ENCODE peak calls at places on chromosomes 12 and 14, in eight cellular contexts. M is esophagus squamous epithelium; S is Peyer's patch; G is spleen; Q is gastrocnemius medialis; H is AG04450; T is heart left ventricle; E is CD8-positive, alpha-beta memory T cell. I is an unnamed sample.
A peak's percentile ranks its signal among the peaks of the same experiment; 100 is the strongest.

GRCh38 chr14:57389646-57390036 is 745 bp upstream of the NAA30 start:
- DNase-seq in M (no peak), S (no peak), G (no peak), Q (peak; percentile 17), H (no peak), T (no peak), E (no peak), I (no peak)

GRCh38 chr12:54383041-54383609 is 1.4 kb downstream of the ZNF385A start:
- DNase-seq in M (no peak), S (no peak), G (peak; percentile 44), Q (no peak), H (peak; percentile 70), T (no peak), E (no peak), I (no peak)

GRCh38 chr12:2640281-2640680 is 154.5 kb upstream of the FKBP4 start:
- DNase-seq in M (no peak), S (no peak), G (peak; percentile 67), Q (no peak), H (no peak), T (no peak), E (no peak), I (no peak)

GRCh38 chr12:1630827-1631591 is 2.0 kb downstream of the WNT5B start:
- DNase-seq in M (no peak), S (no peak), G (no peak), Q (no peak), H (no peak), T (peak; percentile 48), E (no peak), I (no peak)

GRCh38 chr12:67669217-67669924 is 20.8 kb downstream of the DYRK2 start:
- DNase-seq in M (no peak), S (no peak), G (no peak), Q (no peak), H (no peak), T (no peak), E (no peak), I (no peak)

GRCh38 chr14:88941414-88941813 is 117.0 kb downstream of the TTC8 start:
- DNase-seq in M (no peak), S (no peak), G (no peak), Q (no peak), H (no peak), T (no peak), E (no peak), I (no peak)

GRCh38 chr12:1534708-1535107 is 59.7 kb downstream of the FBXL14 start:
- DNase-seq in M (no peak), S (no peak), G (no peak), Q (no peak), H (no peak), T (no peak), E (no peak), I (no peak)

GRCh38 chr12:96985515-96986362 is 78.7 kb downstream of the NEDD1 start:
- DNase-seq in M (no peak), S (no peak), G (peak; percentile 83), Q (no peak), H (no peak), T (no peak), E (peak; percentile 20), I (no peak)

GRCh38 chr12:26680724-26681455 is 152.1 kb downstream of the ITPR2 start:
- DNase-seq in M (no peak), S (no peak), G (no peak), Q (no peak), H (peak; percentile 52), T (no peak), E (no peak), I (no peak)

DNA sequence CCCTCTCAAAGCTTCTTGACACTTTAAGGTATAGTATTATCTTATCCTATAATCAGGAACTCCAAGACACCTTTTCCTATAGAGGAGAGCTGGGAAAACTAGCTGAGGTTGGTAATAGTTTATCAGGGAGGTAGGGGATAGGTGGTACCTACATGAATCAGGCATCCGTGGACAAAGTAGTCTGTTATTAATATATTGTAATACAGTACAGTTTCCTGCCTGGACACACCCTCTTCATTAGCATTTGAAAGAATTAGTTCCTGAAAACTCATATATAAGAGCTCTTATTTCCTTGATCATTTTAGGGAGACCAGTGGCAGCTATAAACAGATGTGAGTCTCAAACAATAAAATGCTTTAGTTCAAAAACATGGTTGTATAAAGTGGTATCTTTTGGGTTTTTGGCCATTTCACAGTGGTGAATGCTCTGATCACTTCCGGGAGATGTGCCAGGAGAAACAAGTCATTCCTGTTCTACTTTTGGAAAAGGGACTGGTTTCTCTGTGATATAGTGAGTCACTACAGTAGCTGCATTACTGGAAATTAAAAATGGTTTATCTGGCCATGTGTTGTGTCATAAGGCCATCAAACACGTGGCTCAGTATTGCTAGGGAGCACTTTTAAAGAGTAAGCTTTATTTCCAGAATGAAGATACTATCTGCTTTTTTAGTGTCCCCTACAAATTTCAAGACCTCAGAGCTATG is 98.1 kb downstream of the KLRB1 start:
- DNase-seq in M (no peak), S (no peak), G (no peak), Q (no peak), H (peak; percentile 0), T (no peak), E (no peak), I (no peak)
- H3K4me3 ChIP-seq in M (no peak overlapping the region), S (no peak overlapping the region), G (no peak overlapping the region), Q (no peak overlapping the region), H (no peak overlapping the region), T (no peak overlapping the region), E (no peak overlapping the region), I (no peak overlapping the region)

GRCh38 chr14:46887144-46887543 is 235.6 kb upstream of the RPL10L start:
- DNase-seq in M (no peak), S (no peak), G (no peak), Q (no peak), H (no peak), T (no peak), E (no peak), I (no peak)
- H3K4me3 ChIP-seq in M (no peak overlapping the region), S (no peak overlapping the region), G (no peak overlapping the region), Q (no peak overlapping the region), H (no peak overlapping the region), T (no peak overlapping the region), E (no peak overlapping the region), I (no peak overlapping the region)

GRCh38 chr12:6307521-6307920 is 3.0 kb upstream of the PLEKHG6 start:
- DNase-seq in M (no peak), S (no peak), G (peak; percentile 76), Q (no peak), H (no peak), T (no peak), E (no peak), I (no peak)

GRCh38 chr12:6311822-6312528 is 1.5 kb downstream of the PLEKHG6 start:
- DNase-seq in M (no peak), S (no peak), G (no peak), Q (no peak), H (no peak), T (no peak), E (no peak), I (no peak)

GRCh38 chr12:6312529-6313325 is 2.2 kb downstream of the PLEKHG6 start:
- DNase-seq in M (no peak), S (no peak), G (no peak), Q (no peak), H (no peak), T (no peak), E (no peak), I (no peak)

GRCh38 chr12:6313326-6313940 is 3.0 kb downstream of the PLEKHG6 start:
- DNase-seq in M (no peak), S (no peak), G (peak; percentile 72), Q (no peak), H (no peak), T (no peak), E (no peak), I (no peak)

DNA sequence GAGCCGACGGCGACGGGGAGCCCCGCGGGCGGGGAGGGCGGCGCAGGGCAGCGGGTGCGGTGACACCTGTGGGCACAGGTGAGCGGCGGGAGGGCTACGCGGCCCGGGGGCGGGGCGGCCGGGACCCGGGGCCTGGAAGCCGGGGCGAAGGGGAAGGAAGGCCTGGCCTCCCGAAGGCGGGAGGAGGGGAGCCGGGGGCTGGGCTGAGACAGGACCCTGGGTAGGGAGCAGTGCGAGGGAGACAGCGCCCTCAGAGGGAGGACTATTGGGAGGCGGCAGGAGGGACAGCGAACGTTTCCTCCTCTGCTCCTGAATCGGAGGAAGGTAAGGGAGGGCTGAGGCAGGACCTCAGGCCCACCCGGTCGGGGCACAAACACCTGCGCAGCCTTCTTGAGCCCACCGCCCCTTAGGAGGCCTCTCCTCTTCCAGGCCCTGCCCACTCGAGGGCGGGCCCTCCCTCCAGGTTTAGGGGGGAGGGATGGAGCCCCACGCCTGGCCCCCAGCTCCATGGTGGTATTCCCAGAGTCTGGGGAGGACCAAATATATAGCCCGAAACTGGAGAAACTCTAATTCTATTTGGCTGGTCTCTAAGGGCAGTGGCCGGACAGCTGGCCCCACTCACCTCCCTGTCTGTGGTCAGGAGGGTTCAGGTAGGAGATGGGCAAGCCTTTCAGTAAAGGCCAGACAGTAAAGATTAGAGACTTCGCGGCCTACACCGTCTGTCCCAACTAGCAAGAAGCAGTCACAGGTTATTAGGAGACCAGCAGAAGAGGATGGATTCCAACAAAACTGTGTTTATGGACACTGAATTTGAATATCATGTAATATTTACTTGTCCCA is 509 bp downstream of the PLEKHG6 start:
- DNase-seq in M (no peak), S (no peak), G (peak; percentile 72), Q (no peak), H (no peak), T (no peak), E (no peak), I (no peak)
- H3K4me3 ChIP-seq in M (peak overlapping the region; percentile 45), S (peak overlapping the region; percentile 42), G (peak overlapping the region; percentile 6), Q (no peak overlapping the region), H (peak overlapping the region; percentile 37), T (peak overlapping the region; percentile 13), E (no peak overlapping the region), I (peak overlapping the region; percentile 51)

GRCh38 chr12:29543036-29543435 is 45.5 kb upstream of the OVCH1 start:
- DNase-seq in M (no peak), S (no peak), G (no peak), Q (no peak), H (no peak), T (no peak), E (no peak), I (no peak)
- H3K4me3 ChIP-seq in M (no peak overlapping the region), S (no peak overlapping the region), G (no peak overlapping the region), Q (no peak overlapping the region), H (no peak overlapping the region), T (peak overlapping the region; percentile 36), E (no peak overlapping the region), I (peak overlapping the region; percentile 28)

I was measured in vagina.